ENCODE peak calls at places on chromosomes 3 and 15, in four cellular contexts. One of them, this sample, is unnamed.

GRCh38 chr15:79736435-79737000 is 160.3 kb downstream of the MTHFS start:
- DNase-seq in HepG2: no peak
- DNase-seq in K562: no peak
- DNase-seq in H1: no peak
- DNase-seq in this sample: no peak

GRCh38 chr15:91853968-91854943 is 748 bp downstream of the SLCO3A1 start:
- DNase-seq in HepG2: no peak
- DNase-seq in K562: no peak
- DNase-seq in H1: peak; percentile 63
- DNase-seq in this sample: peak; percentile 48

GRCh38 chr15:41951571-41951970 is 20.8 kb downstream of the EHD4 start:
- DNase-seq in HepG2: no peak
- DNase-seq in K562: no peak
- DNase-seq in H1: no peak
- DNase-seq in this sample: no peak

GRCh38 chr3:182794455-182794773 is 1.1 kb downstream of the ATP11B start:
- DNase-seq in HepG2: no peak
- DNase-seq in K562: peak; percentile 18
- DNase-seq in H1: no peak
- DNase-seq in this sample: no peak

GRCh38 chr3:17931121-17931520 is 188.7 kb upstream of the TBC1D5 start:
- DNase-seq in HepG2: no peak
- DNase-seq in K562: no peak
- DNase-seq in H1: no peak
- DNase-seq in this sample: no peak

GRCh38 chr3:41088882-41089281 is 110.4 kb upstream of the CTNNB1 start:
- DNase-seq in HepG2: no peak
- DNase-seq in K562: no peak
- DNase-seq in H1: no peak
- DNase-seq in this sample: no peak

GRCh38 chr3:162041622-162042021 is 545.0 kb downstream of the OTOL1 start:
- DNase-seq in HepG2: no peak
- DNase-seq in K562: no peak
- DNase-seq in H1: no peak
- DNase-seq in this sample: no peak

GRCh38 chr3:156602424-156602823 is 47.5 kb upstream of the SSR3 start:
- DNase-seq in HepG2: no peak
- DNase-seq in K562: no peak
- DNase-seq in H1: no peak
- DNase-seq in this sample: no peak

GRCh38 chr15:71687902-71688508 is 122.3 kb upstream of the NR2E3 start:
- DNase-seq in HepG2: no peak
- DNase-seq in K562: no peak
- DNase-seq in H1: no peak
- DNase-seq in this sample: no peak

GRCh38 chr3:122739172-122739571 is 54.5 kb downstream of the HSPBAP1 start:
- DNase-seq in HepG2: no peak
- DNase-seq in K562: no peak
- DNase-seq in H1: no peak
- DNase-seq in this sample: no peak

GRCh38 chr3:124296416-124296815 is 304.5 kb upstream of the ROPN1 start:
- DNase-seq in HepG2: no peak
- DNase-seq in K562: no peak
- DNase-seq in H1: no peak
- DNase-seq in this sample: no peak

GRCh38 chr3:133437391-133438093 is 37.7 kb downstream of the BFSP2 start:
- DNase-seq in HepG2: no peak
- DNase-seq in K562: no peak
- DNase-seq in H1: no peak
- DNase-seq in this sample: peak; percentile 35

GRCh38 chr3:183155499-183155898 is 7.0 kb downstream of the LAMP3 start:
- DNase-seq in HepG2: no peak
- DNase-seq in K562: no peak
- DNase-seq in H1: no peak
- DNase-seq in this sample: no peak

GRCh38 chr3:148605551-148605950 is 92.2 kb upstream of the AGTR1 start:
- DNase-seq in HepG2: no peak
- DNase-seq in K562: no peak
- DNase-seq in H1: no peak
- DNase-seq in this sample: no peak

GRCh38 chr15:49620658-49621326 is at the start of the genes DTWD1 and FAM227B:
- DNase-seq in HepG2: peak; percentile 90
- DNase-seq in K562: peak; percentile 93
- DNase-seq in H1: peak; percentile 87
- DNase-seq in this sample: peak; percentile 96

GRCh38 chr3:46892285-46893145 is 15.0 kb downstream of the PTH1R start:
- DNase-seq in HepG2: no peak
- DNase-seq in K562: no peak
- DNase-seq in H1: peak; percentile 89
- DNase-seq in this sample: peak; percentile 74

GRCh38 chr3:40620151-40620550 is 95.4 kb downstream of the ZNF621 start:
- DNase-seq in HepG2: no peak
- DNase-seq in K562: no peak
- DNase-seq in H1: no peak
- DNase-seq in this sample: no peak

GRCh38 chr15:79455361-79455760 is 23.2 kb downstream of the MINAR1 start:
- DNase-seq in HepG2: no peak
- DNase-seq in K562: no peak
- DNase-seq in H1: no peak
- DNase-seq in this sample: no peak

GRCh38 chr15:77013786-77014136 is 18.8 kb downstream of the PSTPIP1 start:
- DNase-seq in HepG2: no peak
- DNase-seq in K562: no peak
- DNase-seq in H1: no peak
- DNase-seq in this sample: no peak

GRCh38 chr3:177835917-177836316 is 638.6 kb upstream of the TBL1XR1 start:
- DNase-seq in HepG2: no peak
- DNase-seq in K562: no peak
- DNase-seq in H1: no peak
- DNase-seq in this sample: no peak

GRCh38 chr3:53519047-53519717 is 24.8 kb downstream of the CACNA1D start:
- DNase-seq in HepG2: no peak
- DNase-seq in K562: no peak
- DNase-seq in H1: no peak
- DNase-seq in this sample: peak; percentile 19

DNA sequence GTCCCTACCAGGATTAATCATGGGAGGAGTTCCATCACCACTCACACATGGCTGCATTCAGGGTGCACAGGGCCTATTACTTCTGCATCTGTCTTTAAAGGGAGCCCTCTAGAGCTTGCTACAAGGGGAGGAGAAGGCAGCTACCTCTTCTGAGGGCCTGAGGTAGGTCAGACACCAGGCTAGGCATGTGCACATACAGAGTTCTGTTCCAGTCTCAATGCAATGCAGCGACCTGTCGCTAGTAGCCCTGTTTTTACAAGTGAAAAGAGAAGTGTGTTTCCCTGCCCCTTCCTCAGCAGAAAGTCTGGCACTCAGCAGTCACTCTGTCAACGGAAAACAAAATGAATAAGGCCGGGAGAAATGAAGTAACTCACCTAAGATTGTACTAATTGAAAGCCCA is 102.7 kb downstream of the ROBO2 start:
- DNase-seq in HepG2: no peak
- DNase-seq in K562: no peak
- DNase-seq in H1: no peak
- DNase-seq in this sample: no peak
- TF ChIP-seq POLR2A in HepG2: no peak
- TF ChIP-seq POLR2A in K562: no peak
- TF ChIP-seq POLR2A in H1: no peak
- TF ChIP-seq POLR2A in this sample: no peak

GRCh38 chr3:50370594-50370993 is 11.3 kb upstream of the TMEM115 start:
- DNase-seq in HepG2: no peak
- DNase-seq in K562: peak; percentile 49
- DNase-seq in H1: no peak
- DNase-seq in this sample: no peak
- TF ChIP-seq PHF8 in HepG2: no peak
- TF ChIP-seq PHF8 in K562: no peak
- TF ChIP-seq PHF8 in H1: no peak
- TF ChIP-seq PHF8 in this sample: no peak

GRCh38 chr3:3110299-3110630 is at the start of gene IL5RA:
- DNase-seq in HepG2: no peak
- DNase-seq in K562: peak; percentile 32
- DNase-seq in H1: no peak
- DNase-seq in this sample: no peak

GRCh38 chr3:3107858-3108257 is 2.3 kb downstream of the IL5RA start:
- DNase-seq in HepG2: no peak
- DNase-seq in K562: no peak
- DNase-seq in H1: no peak
- DNase-seq in this sample: no peak

GRCh38 chr3:3110749-3111361 is 681 bp upstream of the IL5RA start:
- DNase-seq in HepG2: no peak
- DNase-seq in K562: no peak
- DNase-seq in H1: no peak
- DNase-seq in this sample: no peak

GRCh38 chr3:3107181-3107580 is 3.0 kb downstream of the IL5RA start:
- DNase-seq in HepG2: no peak
- DNase-seq in K562: no peak
- DNase-seq in H1: no peak
- DNase-seq in this sample: no peak

DNA sequence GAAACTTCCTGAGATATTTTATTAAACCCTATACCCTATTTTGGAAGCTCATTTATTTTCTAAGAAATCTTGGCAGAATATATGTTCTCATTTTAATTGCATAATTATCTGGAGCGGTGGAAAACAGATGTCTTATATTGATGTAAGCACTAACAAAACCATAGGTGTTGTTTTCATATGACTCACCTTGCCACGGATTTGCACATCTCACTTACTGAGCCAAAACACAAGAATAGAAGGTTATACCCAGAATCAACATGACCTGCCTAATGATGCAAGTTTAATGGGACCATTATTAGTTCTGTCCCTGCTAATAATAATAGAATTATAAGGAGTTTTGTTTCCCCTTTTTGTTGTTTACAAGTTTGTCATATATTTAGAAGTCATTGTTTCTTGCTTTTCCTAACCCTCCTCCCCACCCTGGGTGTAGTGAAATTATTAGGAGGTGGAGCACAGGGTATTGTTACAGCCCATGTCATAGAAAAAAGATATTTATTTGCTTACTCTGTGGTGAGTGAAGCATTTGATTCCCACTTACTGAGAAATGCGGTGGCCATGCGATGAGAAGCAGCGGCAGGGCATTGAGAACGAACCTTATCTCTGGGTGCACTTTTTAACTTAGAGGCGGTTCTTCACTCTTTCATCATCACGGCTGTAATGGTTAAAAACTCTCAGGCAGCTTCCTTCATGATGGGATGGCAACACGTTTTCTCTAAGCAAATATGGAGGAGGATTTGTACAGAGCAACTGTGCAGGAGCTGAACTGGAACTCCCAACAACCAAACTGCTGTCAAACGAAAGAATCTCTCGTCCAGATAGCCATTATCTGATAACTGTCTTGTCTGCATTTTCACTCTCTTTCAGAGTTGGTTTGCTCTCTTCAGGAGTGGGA is 521 bp downstream of the IL5RA start:
- DNase-seq in HepG2: no peak
- DNase-seq in K562: no peak
- DNase-seq in H1: no peak
- DNase-seq in this sample: no peak
- H3K4me3 ChIP-seq in HepG2: no peak overlapping the region
- H3K4me3 ChIP-seq in K562: no peak overlapping the region
- H3K4me3 ChIP-seq in H1: no peak overlapping the region
- H3K4me3 ChIP-seq in this sample: no peak overlapping the region

DNA sequence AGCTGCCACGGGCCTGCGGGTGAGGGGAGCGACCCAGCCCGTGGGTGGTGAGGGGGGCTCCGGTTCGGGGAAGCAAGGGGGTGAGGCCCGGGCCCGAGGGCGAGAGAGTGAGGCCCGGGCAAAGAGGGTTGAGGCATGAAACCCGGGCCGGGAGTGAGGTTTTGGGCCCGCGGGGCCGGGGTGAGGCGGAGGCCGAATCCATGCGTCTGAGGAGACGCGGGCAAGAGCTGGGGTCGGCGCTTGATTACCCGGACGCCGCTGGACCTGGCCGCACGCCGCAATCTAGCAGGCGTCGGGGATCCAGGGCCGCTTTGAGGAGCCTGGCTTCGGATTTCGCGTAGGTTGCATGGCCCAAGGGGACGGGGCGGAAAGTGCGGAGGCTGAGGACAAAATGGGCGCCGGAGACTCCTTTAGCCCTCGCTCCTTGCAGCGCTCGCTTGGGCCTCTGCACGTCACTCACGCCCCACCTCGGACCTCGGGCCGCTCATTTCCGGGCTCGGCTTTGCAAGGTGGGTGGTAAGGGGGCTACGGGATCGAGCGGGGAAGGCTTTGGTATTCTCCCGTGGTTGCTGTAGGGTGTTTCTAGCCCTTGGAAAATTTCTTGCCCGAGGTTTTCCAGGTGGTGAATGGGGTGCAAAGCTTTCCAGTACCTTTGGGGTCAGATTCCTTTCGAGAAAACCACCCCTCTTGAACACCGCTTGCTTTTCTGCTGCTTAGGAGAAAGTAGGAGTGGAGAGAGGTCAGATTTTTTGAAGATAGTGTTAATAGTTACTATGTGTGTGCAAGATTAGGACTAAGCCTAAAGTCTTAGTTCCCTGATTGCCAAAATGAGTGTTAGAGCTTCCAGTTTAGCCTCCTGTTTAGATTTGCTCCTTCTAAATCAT is 827 bp downstream of the SLC25A36 start:
- DNase-seq in HepG2: peak; percentile 37
- DNase-seq in K562: peak; percentile 59
- DNase-seq in H1: peak; percentile 78
- DNase-seq in this sample: peak; percentile 69
- TF ChIP-seq POLR2A in HepG2: peak; percentile 57
- TF ChIP-seq POLR2A in K562: no peak
- TF ChIP-seq POLR2A in H1: peak; percentile 79
- TF ChIP-seq POLR2A in this sample: peak; percentile 16

GRCh38 chr3:108985844-108986243 is 32.2 kb upstream of the GUCA1C start:
- DNase-seq in HepG2: no peak
- DNase-seq in K562: no peak
- DNase-seq in H1: no peak
- DNase-seq in this sample: no peak
- TF ChIP-seq PHF8 in HepG2: no peak
- TF ChIP-seq PHF8 in K562: no peak
- TF ChIP-seq PHF8 in H1: no peak
- TF ChIP-seq PHF8 in this sample: no peak

DNA sequence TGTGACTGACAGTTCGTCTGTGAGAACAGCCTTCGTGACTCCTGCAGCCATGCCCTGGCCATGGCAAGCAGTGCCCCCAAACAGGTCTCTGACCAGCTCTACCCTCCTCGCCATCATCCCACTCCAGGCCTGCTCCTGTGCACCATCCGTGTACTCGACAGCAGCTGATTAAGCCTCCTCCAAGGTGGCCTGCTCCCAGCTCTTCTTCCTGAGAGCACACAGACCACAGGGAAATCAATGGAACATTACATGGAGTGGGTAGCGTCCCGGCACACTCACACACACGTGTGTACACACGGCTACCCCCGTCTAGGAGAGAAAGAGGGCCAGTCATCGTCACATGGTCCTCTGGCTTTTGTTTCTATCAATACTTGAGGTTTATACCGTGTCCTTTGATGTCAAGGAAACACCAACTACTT is 21.1 kb downstream of the ANXA2 start:
- DNase-seq in HepG2: no peak
- DNase-seq in K562: no peak
- DNase-seq in H1: no peak
- DNase-seq in this sample: peak; percentile 57
- H3K4me3 ChIP-seq in HepG2: no peak overlapping the region
- H3K4me3 ChIP-seq in K562: no peak overlapping the region
- H3K4me3 ChIP-seq in H1: no peak overlapping the region
- H3K4me3 ChIP-seq in this sample: peak overlapping the region; percentile 3

This sample was measured in A549.